ENCODE peak calls at places on chromosomes 12 and 14, in six cellular contexts. One of them, this sample, is unnamed.

GRCh38 chr14:101360045-101360931 is 201.0 kb upstream of the DIO3 start:
- DNase-seq in endothelial cell of umbilical vein: no peak
- DNase-seq in activated CD4-positive, alpha-beta T cell treated with anti-CD3 and anti-CD28 coated beads, Interleukin-2, amount 50 U/mL, for 1 hour: no peak
- DNase-seq in SW 1271: no peak
- DNase-seq in fibroblast of the aortic adventitia: no peak
- DNase-seq in activated T-cell treated with anti-CD3 and anti-CD28 coated beads for 1 hour: no peak
- DNase-seq in this sample: no peak

GRCh38 chr12:7542046-7542445 is 38.5 kb upstream of the CD163 start:
- DNase-seq in fibroblast of the aortic adventitia: no peak
- DNase-seq in SW 1271: no peak
- DNase-seq in activated CD4-positive, alpha-beta T cell treated with anti-CD3 and anti-CD28 coated beads, Interleukin-2, amount 50 U/mL, for 1 hour: no peak
- DNase-seq in activated T-cell treated with anti-CD3 and anti-CD28 coated beads for 1 hour: no peak
- DNase-seq in endothelial cell of umbilical vein: no peak
- DNase-seq in this sample: no peak

GRCh38 chr12:12984119-12984518 is 15.9 kb downstream of the HEBP1 start:
- DNase-seq in SW 1271: no peak
- DNase-seq in fibroblast of the aortic adventitia: no peak
- DNase-seq in endothelial cell of umbilical vein: no peak
- DNase-seq in activated CD4-positive, alpha-beta T cell treated with anti-CD3 and anti-CD28 coated beads, Interleukin-2, amount 50 U/mL, for 1 hour: no peak
- DNase-seq in activated T-cell treated with anti-CD3 and anti-CD28 coated beads for 1 hour: no peak
- DNase-seq in this sample: no peak

GRCh38 chr12:101781834-101782543 is 42.7 kb upstream of the SYCP3 start:
- DNase-seq in fibroblast of the aortic adventitia: peak; percentile 69
- DNase-seq in endothelial cell of umbilical vein: no peak
- DNase-seq in SW 1271: no peak
- DNase-seq in activated T-cell treated with anti-CD3 and anti-CD28 coated beads for 1 hour: no peak
- DNase-seq in activated CD4-positive, alpha-beta T cell treated with anti-CD3 and anti-CD28 coated beads, Interleukin-2, amount 50 U/mL, for 1 hour: no peak
- DNase-seq in this sample: no peak

GRCh38 chr14:46344327-46344937 is 307.1 kb downstream of the RPL10L start:
- DNase-seq in endothelial cell of umbilical vein: peak; percentile 60
- DNase-seq in SW 1271: peak; percentile 46
- DNase-seq in fibroblast of the aortic adventitia: no peak
- DNase-seq in activated CD4-positive, alpha-beta T cell treated with anti-CD3 and anti-CD28 coated beads, Interleukin-2, amount 50 U/mL, for 1 hour: no peak
- DNase-seq in activated T-cell treated with anti-CD3 and anti-CD28 coated beads for 1 hour: no peak
- DNase-seq in this sample: no peak

GRCh38 chr12:31620311-31620710 is 29.4 kb upstream of the DENND5B start:
- DNase-seq in fibroblast of the aortic adventitia: no peak
- DNase-seq in endothelial cell of umbilical vein: no peak
- DNase-seq in activated T-cell treated with anti-CD3 and anti-CD28 coated beads for 1 hour: no peak
- DNase-seq in SW 1271: no peak
- DNase-seq in activated CD4-positive, alpha-beta T cell treated with anti-CD3 and anti-CD28 coated beads, Interleukin-2, amount 50 U/mL, for 1 hour: no peak
- DNase-seq in this sample: no peak

GRCh38 chr12:104219908-104220404 is 4.4 kb downstream of the TXNRD1 start:
- DNase-seq in activated CD4-positive, alpha-beta T cell treated with anti-CD3 and anti-CD28 coated beads, Interleukin-2, amount 50 U/mL, for 1 hour: peak; percentile 42
- DNase-seq in endothelial cell of umbilical vein: peak; percentile 87
- DNase-seq in activated T-cell treated with anti-CD3 and anti-CD28 coated beads for 1 hour: peak; percentile 29
- DNase-seq in SW 1271: peak; percentile 94
- DNase-seq in fibroblast of the aortic adventitia: peak; percentile 87
- DNase-seq in this sample: no peak

GRCh38 chr12:30646821-30647220 is 48.8 kb downstream of the IPO8 start:
- DNase-seq in SW 1271: no peak
- DNase-seq in activated T-cell treated with anti-CD3 and anti-CD28 coated beads for 1 hour: no peak
- DNase-seq in endothelial cell of umbilical vein: peak; percentile 77
- DNase-seq in fibroblast of the aortic adventitia: peak; percentile 51
- DNase-seq in activated CD4-positive, alpha-beta T cell treated with anti-CD3 and anti-CD28 coated beads, Interleukin-2, amount 50 U/mL, for 1 hour: no peak
- DNase-seq in this sample: no peak

GRCh38 chr14:69344171-69344570 is 53.9 kb downstream of the ERH start:
- DNase-seq in fibroblast of the aortic adventitia: no peak
- DNase-seq in activated T-cell treated with anti-CD3 and anti-CD28 coated beads for 1 hour: no peak
- DNase-seq in activated CD4-positive, alpha-beta T cell treated with anti-CD3 and anti-CD28 coated beads, Interleukin-2, amount 50 U/mL, for 1 hour: no peak
- DNase-seq in endothelial cell of umbilical vein: no peak
- DNase-seq in SW 1271: no peak
- DNase-seq in this sample: no peak

GRCh38 chr12:8054821-8055220 is 11.3 kb downstream of the C3AR1 start:
- DNase-seq in activated T-cell treated with anti-CD3 and anti-CD28 coated beads for 1 hour: no peak
- DNase-seq in SW 1271: no peak
- DNase-seq in fibroblast of the aortic adventitia: no peak
- DNase-seq in activated CD4-positive, alpha-beta T cell treated with anti-CD3 and anti-CD28 coated beads, Interleukin-2, amount 50 U/mL, for 1 hour: no peak
- DNase-seq in endothelial cell of umbilical vein: no peak
- DNase-seq in this sample: no peak

GRCh38 chr14:92582706-92583452 is 69.3 kb downstream of the RIN3 start:
- DNase-seq in activated T-cell treated with anti-CD3 and anti-CD28 coated beads for 1 hour: no peak
- DNase-seq in fibroblast of the aortic adventitia: no peak
- DNase-seq in activated CD4-positive, alpha-beta T cell treated with anti-CD3 and anti-CD28 coated beads, Interleukin-2, amount 50 U/mL, for 1 hour: no peak
- DNase-seq in SW 1271: no peak
- DNase-seq in endothelial cell of umbilical vein: no peak
- DNase-seq in this sample: no peak

GRCh38 chr12:132344181-132344580 is 14.8 kb upstream of the GALNT9 start:
- DNase-seq in activated CD4-positive, alpha-beta T cell treated with anti-CD3 and anti-CD28 coated beads, Interleukin-2, amount 50 U/mL, for 1 hour: no peak
- DNase-seq in SW 1271: no peak
- DNase-seq in activated T-cell treated with anti-CD3 and anti-CD28 coated beads for 1 hour: no peak
- DNase-seq in fibroblast of the aortic adventitia: no peak
- DNase-seq in endothelial cell of umbilical vein: no peak
- DNase-seq in this sample: no peak

GRCh38 chr12:40511341-40511740 is 180.9 kb upstream of the CNTN1 start:
- DNase-seq in endothelial cell of umbilical vein: no peak
- DNase-seq in SW 1271: no peak
- DNase-seq in fibroblast of the aortic adventitia: no peak
- DNase-seq in activated T-cell treated with anti-CD3 and anti-CD28 coated beads for 1 hour: no peak
- DNase-seq in activated CD4-positive, alpha-beta T cell treated with anti-CD3 and anti-CD28 coated beads, Interleukin-2, amount 50 U/mL, for 1 hour: no peak
- DNase-seq in this sample: no peak

GRCh38 chr14:68278568-68279436 is 459.2 kb downstream of the RAD51B start:
- DNase-seq in activated T-cell treated with anti-CD3 and anti-CD28 coated beads for 1 hour: no peak
- DNase-seq in SW 1271: peak; percentile 6
- DNase-seq in fibroblast of the aortic adventitia: peak; percentile 43
- DNase-seq in activated CD4-positive, alpha-beta T cell treated with anti-CD3 and anti-CD28 coated beads, Interleukin-2, amount 50 U/mL, for 1 hour: no peak
- DNase-seq in endothelial cell of umbilical vein: no peak
- DNase-seq in this sample: no peak

GRCh38 chr14:52129733-52130132 is 60.9 kb upstream of the NID2 start:
- DNase-seq in activated CD4-positive, alpha-beta T cell treated with anti-CD3 and anti-CD28 coated beads, Interleukin-2, amount 50 U/mL, for 1 hour: no peak
- DNase-seq in SW 1271: no peak
- DNase-seq in endothelial cell of umbilical vein: no peak
- DNase-seq in activated T-cell treated with anti-CD3 and anti-CD28 coated beads for 1 hour: no peak
- DNase-seq in fibroblast of the aortic adventitia: no peak
- DNase-seq in this sample: no peak

GRCh38 chr14:105474478-105475268 is at the start of gene CRIP2:
- DNase-seq in endothelial cell of umbilical vein: peak; percentile 41
- DNase-seq in fibroblast of the aortic adventitia: no peak
- DNase-seq in activated T-cell treated with anti-CD3 and anti-CD28 coated beads for 1 hour: no peak
- DNase-seq in SW 1271: no peak
- DNase-seq in activated CD4-positive, alpha-beta T cell treated with anti-CD3 and anti-CD28 coated beads, Interleukin-2, amount 50 U/mL, for 1 hour: peak; percentile 45
- DNase-seq in this sample: no peak

GRCh38 chr14:33765251-33765650 is 185.6 kb downstream of the EGLN3 start:
- DNase-seq in activated CD4-positive, alpha-beta T cell treated with anti-CD3 and anti-CD28 coated beads, Interleukin-2, amount 50 U/mL, for 1 hour: no peak
- DNase-seq in SW 1271: no peak
- DNase-seq in endothelial cell of umbilical vein: peak; percentile 64
- DNase-seq in activated T-cell treated with anti-CD3 and anti-CD28 coated beads for 1 hour: no peak
- DNase-seq in fibroblast of the aortic adventitia: peak; percentile 70
- DNase-seq in this sample: no peak

GRCh38 chr14:89325299-89325883 is 91.6 kb downstream of the FOXN3 start:
- DNase-seq in fibroblast of the aortic adventitia: no peak
- DNase-seq in activated T-cell treated with anti-CD3 and anti-CD28 coated beads for 1 hour: no peak
- DNase-seq in endothelial cell of umbilical vein: no peak
- DNase-seq in SW 1271: no peak
- DNase-seq in activated CD4-positive, alpha-beta T cell treated with anti-CD3 and anti-CD28 coated beads, Interleukin-2, amount 50 U/mL, for 1 hour: no peak
- DNase-seq in this sample: no peak

GRCh38 chr12:112916270-112916669 is 9.5 kb downstream of the OAS1 start:
- DNase-seq in endothelial cell of umbilical vein: peak; percentile 43
- DNase-seq in activated T-cell treated with anti-CD3 and anti-CD28 coated beads for 1 hour: no peak
- DNase-seq in activated CD4-positive, alpha-beta T cell treated with anti-CD3 and anti-CD28 coated beads, Interleukin-2, amount 50 U/mL, for 1 hour: no peak
- DNase-seq in fibroblast of the aortic adventitia: no peak
- DNase-seq in SW 1271: no peak
- DNase-seq in this sample: no peak

GRCh38 chr12:22856120-22856699 is 231.2 kb downstream of the ETNK1 start:
- DNase-seq in activated T-cell treated with anti-CD3 and anti-CD28 coated beads for 1 hour: no peak
- DNase-seq in fibroblast of the aortic adventitia: peak; percentile 69
- DNase-seq in activated CD4-positive, alpha-beta T cell treated with anti-CD3 and anti-CD28 coated beads, Interleukin-2, amount 50 U/mL, for 1 hour: no peak
- DNase-seq in SW 1271: peak; percentile 60
- DNase-seq in endothelial cell of umbilical vein: peak; percentile 42
- DNase-seq in this sample: no peak

GRCh38 chr12:113134521-113134951 is 1.0 kb downstream of the RASAL1 start:
- DNase-seq in endothelial cell of umbilical vein: no peak
- DNase-seq in activated CD4-positive, alpha-beta T cell treated with anti-CD3 and anti-CD28 coated beads, Interleukin-2, amount 50 U/mL, for 1 hour: no peak
- DNase-seq in fibroblast of the aortic adventitia: no peak
- DNase-seq in activated T-cell treated with anti-CD3 and anti-CD28 coated beads for 1 hour: no peak
- DNase-seq in SW 1271: no peak
- DNase-seq in this sample: no peak

GRCh38 chr14:23547924-23548323 is 3.6 kb downstream of the ZFHX2 start:
- DNase-seq in activated CD4-positive, alpha-beta T cell treated with anti-CD3 and anti-CD28 coated beads, Interleukin-2, amount 50 U/mL, for 1 hour: no peak
- DNase-seq in endothelial cell of umbilical vein: no peak
- DNase-seq in SW 1271: no peak
- DNase-seq in activated T-cell treated with anti-CD3 and anti-CD28 coated beads for 1 hour: no peak
- DNase-seq in fibroblast of the aortic adventitia: no peak
- DNase-seq in this sample: no peak

GRCh38 chr12:88782357-88782756 is 202.1 kb upstream of the KITLG start:
- DNase-seq in endothelial cell of umbilical vein: peak; percentile 21
- DNase-seq in activated CD4-positive, alpha-beta T cell treated with anti-CD3 and anti-CD28 coated beads, Interleukin-2, amount 50 U/mL, for 1 hour: no peak
- DNase-seq in fibroblast of the aortic adventitia: peak; percentile 2
- DNase-seq in activated T-cell treated with anti-CD3 and anti-CD28 coated beads for 1 hour: no peak
- DNase-seq in SW 1271: no peak
- DNase-seq in this sample: no peak

GRCh38 chr14:65348137-65348536 is 64.4 kb upstream of the FUT8 start:
- DNase-seq in SW 1271: no peak
- DNase-seq in activated CD4-positive, alpha-beta T cell treated with anti-CD3 and anti-CD28 coated beads, Interleukin-2, amount 50 U/mL, for 1 hour: no peak
- DNase-seq in fibroblast of the aortic adventitia: no peak
- DNase-seq in activated T-cell treated with anti-CD3 and anti-CD28 coated beads for 1 hour: no peak
- DNase-seq in endothelial cell of umbilical vein: no peak
- DNase-seq in this sample: no peak

GRCh38 chr14:90995785-90996184 is 64.7 kb downstream of the RPS6KA5 start:
- DNase-seq in fibroblast of the aortic adventitia: no peak
- DNase-seq in SW 1271: no peak
- DNase-seq in activated CD4-positive, alpha-beta T cell treated with anti-CD3 and anti-CD28 coated beads, Interleukin-2, amount 50 U/mL, for 1 hour: no peak
- DNase-seq in activated T-cell treated with anti-CD3 and anti-CD28 coated beads for 1 hour: no peak
- DNase-seq in endothelial cell of umbilical vein: no peak
- DNase-seq in this sample: no peak

GRCh38 chr12:31368666-31369361 is 42.9 kb upstream of the SINHCAF start:
- DNase-seq in activated CD4-positive, alpha-beta T cell treated with anti-CD3 and anti-CD28 coated beads, Interleukin-2, amount 50 U/mL, for 1 hour: no peak
- DNase-seq in activated T-cell treated with anti-CD3 and anti-CD28 coated beads for 1 hour: no peak
- DNase-seq in SW 1271: no peak
- DNase-seq in fibroblast of the aortic adventitia: no peak
- DNase-seq in endothelial cell of umbilical vein: no peak
- DNase-seq in this sample: no peak

GRCh38 chr14:103629503-103630121 is 601 bp downstream of the KLC1 start:
- DNase-seq in activated T-cell treated with anti-CD3 and anti-CD28 coated beads for 1 hour: peak; percentile 13
- DNase-seq in activated CD4-positive, alpha-beta T cell treated with anti-CD3 and anti-CD28 coated beads, Interleukin-2, amount 50 U/mL, for 1 hour: peak; percentile 32
- DNase-seq in SW 1271: no peak
- DNase-seq in endothelial cell of umbilical vein: no peak
- DNase-seq in fibroblast of the aortic adventitia: no peak
- DNase-seq in this sample: no peak

GRCh38 chr14:66099931-66100330 is 386.2 kb upstream of the CCDC196 start:
- DNase-seq in activated T-cell treated with anti-CD3 and anti-CD28 coated beads for 1 hour: no peak
- DNase-seq in activated CD4-positive, alpha-beta T cell treated with anti-CD3 and anti-CD28 coated beads, Interleukin-2, amount 50 U/mL, for 1 hour: no peak
- DNase-seq in fibroblast of the aortic adventitia: no peak
- DNase-seq in endothelial cell of umbilical vein: no peak
- DNase-seq in SW 1271: no peak
- DNase-seq in this sample: no peak

GRCh38 chr14:88613552-88614010 is 50.7 kb downstream of the ZC3H14 start:
- DNase-seq in activated T-cell treated with anti-CD3 and anti-CD28 coated beads for 1 hour: no peak
- DNase-seq in endothelial cell of umbilical vein: peak; percentile 81
- DNase-seq in fibroblast of the aortic adventitia: peak; percentile 18
- DNase-seq in SW 1271: no peak
- DNase-seq in activated CD4-positive, alpha-beta T cell treated with anti-CD3 and anti-CD28 coated beads, Interleukin-2, amount 50 U/mL, for 1 hour: no peak
- DNase-seq in this sample: no peak

GRCh38 chr14:50520947-50521815 is 11.2 kb downstream of the MAP4K5 start:
- DNase-seq in activated T-cell treated with anti-CD3 and anti-CD28 coated beads for 1 hour: no peak
- DNase-seq in endothelial cell of umbilical vein: peak; percentile 92
- DNase-seq in activated CD4-positive, alpha-beta T cell treated with anti-CD3 and anti-CD28 coated beads, Interleukin-2, amount 50 U/mL, for 1 hour: peak; percentile 10
- DNase-seq in fibroblast of the aortic adventitia: peak; percentile 85
- DNase-seq in SW 1271: peak; percentile 71
- DNase-seq in this sample: no peak

GRCh38 chr14:52013984-52014600 is 24.7 kb downstream of the RTRAF start:
- DNase-seq in endothelial cell of umbilical vein: no peak
- DNase-seq in activated T-cell treated with anti-CD3 and anti-CD28 coated beads for 1 hour: no peak
- DNase-seq in fibroblast of the aortic adventitia: no peak
- DNase-seq in activated CD4-positive, alpha-beta T cell treated with anti-CD3 and anti-CD28 coated beads, Interleukin-2, amount 50 U/mL, for 1 hour: no peak
- DNase-seq in SW 1271: no peak
- DNase-seq in this sample: no peak

GRCh38 chr12:88111074-88111652 is 30.7 kb downstream of the CEP290 start:
- DNase-seq in SW 1271: peak; percentile 47
- DNase-seq in activated CD4-positive, alpha-beta T cell treated with anti-CD3 and anti-CD28 coated beads, Interleukin-2, amount 50 U/mL, for 1 hour: no peak
- DNase-seq in activated T-cell treated with anti-CD3 and anti-CD28 coated beads for 1 hour: no peak
- DNase-seq in fibroblast of the aortic adventitia: peak; percentile 71
- DNase-seq in endothelial cell of umbilical vein: peak; percentile 67
- DNase-seq in this sample: no peak

GRCh38 chr14:102200690-102201368 is 61.1 kb downstream of the WDR20 start:
- DNase-seq in activated CD4-positive, alpha-beta T cell treated with anti-CD3 and anti-CD28 coated beads, Interleukin-2, amount 50 U/mL, for 1 hour: no peak
- DNase-seq in SW 1271: no peak
- DNase-seq in endothelial cell of umbilical vein: no peak
- DNase-seq in fibroblast of the aortic adventitia: no peak
- DNase-seq in activated T-cell treated with anti-CD3 and anti-CD28 coated beads for 1 hour: no peak
- DNase-seq in this sample: no peak

GRCh38 chr14:96442355-96442754 is 50.4 kb downstream of the AK7 start:
- DNase-seq in endothelial cell of umbilical vein: peak; percentile 8
- DNase-seq in SW 1271: no peak
- DNase-seq in activated T-cell treated with anti-CD3 and anti-CD28 coated beads for 1 hour: no peak
- DNase-seq in fibroblast of the aortic adventitia: peak; percentile 65
- DNase-seq in activated CD4-positive, alpha-beta T cell treated with anti-CD3 and anti-CD28 coated beads, Interleukin-2, amount 50 U/mL, for 1 hour: no peak
- DNase-seq in this sample: no peak

GRCh38 chr14:89747146-89747545 is 207.4 kb downstream of the EFCAB11 start:
- DNase-seq in fibroblast of the aortic adventitia: no peak
- DNase-seq in SW 1271: no peak
- DNase-seq in activated T-cell treated with anti-CD3 and anti-CD28 coated beads for 1 hour: no peak
- DNase-seq in activated CD4-positive, alpha-beta T cell treated with anti-CD3 and anti-CD28 coated beads, Interleukin-2, amount 50 U/mL, for 1 hour: no peak
- DNase-seq in endothelial cell of umbilical vein: no peak
- DNase-seq in this sample: no peak

GRCh38 chr12:115774148-115774905 is 503.2 kb downstream of the MED13L start:
- DNase-seq in fibroblast of the aortic adventitia: no peak
- DNase-seq in activated CD4-positive, alpha-beta T cell treated with anti-CD3 and anti-CD28 coated beads, Interleukin-2, amount 50 U/mL, for 1 hour: no peak
- DNase-seq in activated T-cell treated with anti-CD3 and anti-CD28 coated beads for 1 hour: no peak
- DNase-seq in SW 1271: no peak
- DNase-seq in endothelial cell of umbilical vein: no peak
- DNase-seq in this sample: no peak